ENCODE peak calls at places on chromosomes 5 and 9, in eight cellular contexts. A is IMR-90, E is fibroblast of mammary gland, T is NB4, S is cardiac muscle cell, B is heart left ventricle, O is WTC11, F is A549. N is an unnamed sample.

GRCh38 chr5:115788440-115788839 is 28.0 kb downstream of the CDO1 start:
- DNase-seq in A (no peak), E (no peak), T (no peak), S (no peak), B (no peak), O (no peak), F (no peak), N (no peak)

GRCh38 chr5:119400248-119400647 is 44.4 kb downstream of the TNFAIP8 start:
- DNase-seq in A (peak), E (no peak), T (no peak), S (no peak), B (no peak), O (no peak), F (peak), N (no peak)

GRCh38 chr9:131607591-131607990 is 62.3 kb downstream of the PRRT1B start:
- DNase-seq in A (no peak), E (no peak), T (no peak), S (no peak), B (no peak), O (no peak), F (no peak), N (no peak)

GRCh38 chr5:91266184-91266705 is 116.9 kb downstream of the ARRDC3 start:
- DNase-seq in A (peak), E (peak), T (peak), S (peak), B (no peak), O (no peak), F (peak), N (no peak)

GRCh38 chr5:179301376-179301775 is 43.9 kb downstream of the ADAMTS2 start:
- DNase-seq in A (no peak), E (no peak), T (no peak), S (no peak), B (no peak), O (no peak), F (no peak), N (no peak)

GRCh38 chr9:90054810-90055209 is 450.0 kb downstream of the GADD45G start:
- DNase-seq in A (no peak), E (no peak), T (no peak), S (no peak), B (no peak), O (no peak), F (no peak), N (no peak)

GRCh38 chr9:87714819-87715218 is 11.1 kb upstream of the CTSL start:
- DNase-seq in A (peak), E (peak), T (peak), S (peak), B (no peak), O (no peak), F (peak), N (no peak)

GRCh38 chr9:71911908-71912325 is 478 bp downstream of the C9orf85 start:
- DNase-seq in A (peak), E (peak), T (no peak), S (peak), B (no peak), O (no peak), F (no peak), N (no peak)

DNA sequence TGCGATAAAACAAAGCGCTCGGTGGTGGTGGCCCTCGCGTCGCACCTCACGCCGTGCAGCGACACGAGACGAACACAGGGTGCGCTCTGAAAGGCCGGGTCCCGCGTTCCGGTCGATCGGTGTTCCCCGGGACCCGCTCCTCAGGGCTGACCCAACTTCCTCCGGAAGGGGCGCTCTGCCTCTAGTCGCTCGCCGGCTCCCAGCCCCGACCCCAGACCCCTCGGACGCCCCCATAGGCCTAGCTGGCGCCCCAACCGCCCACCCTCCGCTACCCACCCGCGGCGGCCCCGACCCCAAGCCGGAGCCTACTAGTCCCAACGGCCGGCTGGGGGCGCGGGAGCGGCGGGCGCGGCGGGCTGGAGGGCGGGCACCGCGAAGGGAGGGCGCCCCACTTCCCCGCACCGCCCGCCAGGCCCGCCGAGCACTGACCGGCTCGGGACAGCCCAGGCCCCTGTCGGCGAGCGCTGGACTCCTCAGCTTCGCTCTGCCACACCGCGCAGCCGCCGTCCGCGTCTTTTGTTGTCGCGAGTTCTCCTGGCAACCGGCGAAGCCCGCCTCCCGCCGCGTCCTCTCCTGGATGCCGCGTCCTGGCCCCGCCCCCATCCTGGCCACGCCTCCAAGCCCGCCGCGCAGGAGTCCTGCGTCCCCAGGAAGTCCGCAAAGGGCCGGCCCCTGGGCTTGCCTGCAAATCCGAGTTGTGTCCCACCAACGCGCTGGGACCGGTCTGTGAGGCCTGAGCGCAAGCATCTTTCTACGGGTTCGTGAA is at the start of gene KIF27:
- DNase-seq in A (peak), E (peak), T (peak), S (peak), B (peak), O (peak), F (peak), N (peak)
- TF ChIP-seq CTCF in A (peak), E (no peak), T (peak), S (peak), B (peak), O (no peak), F (peak), N (peak)

DNA sequence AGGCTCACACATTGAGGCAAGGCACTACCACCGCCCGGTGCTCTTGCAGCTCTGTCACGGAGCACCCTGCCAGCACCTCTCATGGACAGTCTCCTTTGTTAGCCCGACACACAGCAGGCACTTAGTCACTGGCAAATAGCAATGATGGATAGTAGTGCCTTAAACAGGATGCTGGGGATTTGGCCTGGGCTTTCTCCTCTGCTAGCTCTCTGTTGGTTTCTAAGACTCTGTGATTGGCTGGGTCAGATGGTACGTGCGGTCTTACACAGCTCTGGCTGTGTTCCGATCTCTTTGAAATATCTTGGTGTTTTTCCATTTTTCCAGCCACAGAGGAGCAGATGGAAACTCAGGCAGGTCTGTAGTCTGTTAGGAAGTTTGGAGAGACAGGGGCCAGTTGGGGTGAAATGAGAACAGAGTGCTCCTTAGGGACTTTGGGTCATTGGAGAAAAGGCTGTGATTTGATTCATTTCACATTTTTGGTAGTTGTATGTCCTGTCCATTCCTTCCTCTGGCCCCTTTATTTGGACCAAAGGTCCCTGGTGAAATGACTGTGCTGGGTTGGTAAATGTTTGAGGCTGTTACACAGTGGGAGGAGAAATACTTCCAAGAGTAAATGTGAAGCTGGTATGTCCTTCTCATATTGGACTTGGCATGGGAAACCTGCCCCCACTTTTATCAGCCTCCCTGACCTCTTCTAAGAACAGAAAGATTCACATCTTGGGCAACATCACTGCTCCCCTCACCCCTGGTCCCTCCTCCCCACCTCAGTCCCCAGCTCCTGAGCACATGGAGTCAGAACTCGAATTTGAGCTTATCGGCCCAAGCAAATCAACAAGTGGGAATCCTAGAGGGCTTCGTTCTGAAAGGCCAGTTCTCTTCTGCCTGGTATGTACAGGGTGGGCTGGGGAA is 3.4 kb downstream of the SMIM3 start:
- DNase-seq in A (peak), E (peak), T (peak), S (peak), B (peak), O (no peak), F (no peak), N (no peak)
- TF ChIP-seq CTCF in A (no peak), E (no peak), T (no peak), S (no peak), B (no peak), O (no peak), F (no peak), N (no peak)

DNA sequence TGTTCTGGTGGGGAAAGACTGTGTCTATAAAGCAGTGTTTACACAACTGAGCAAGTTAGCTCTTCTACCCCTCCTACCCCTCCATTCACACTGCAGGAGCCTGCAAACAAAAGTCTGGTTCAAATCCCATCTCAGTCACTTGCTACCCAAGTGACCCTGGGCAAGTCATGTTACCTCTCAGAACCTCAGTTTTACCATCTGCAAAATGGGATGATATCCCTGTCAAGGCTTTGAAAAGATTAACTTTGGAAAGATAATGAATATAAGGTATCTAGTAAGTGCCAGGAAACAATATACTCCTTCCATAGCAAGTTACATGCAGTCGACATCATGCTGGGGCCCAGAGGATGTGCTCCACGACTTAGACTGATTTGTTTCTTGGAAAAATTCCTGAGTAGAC is 161.5 kb downstream of the SEC61B start:
- DNase-seq in A (no peak), E (no peak), T (no peak), S (no peak), B (no peak), O (no peak), F (no peak), N (no peak)
- TF ChIP-seq CTCF in A (no peak), E (no peak), T (no peak), S (no peak), B (no peak), O (no peak), F (no peak), N (no peak)

DNA sequence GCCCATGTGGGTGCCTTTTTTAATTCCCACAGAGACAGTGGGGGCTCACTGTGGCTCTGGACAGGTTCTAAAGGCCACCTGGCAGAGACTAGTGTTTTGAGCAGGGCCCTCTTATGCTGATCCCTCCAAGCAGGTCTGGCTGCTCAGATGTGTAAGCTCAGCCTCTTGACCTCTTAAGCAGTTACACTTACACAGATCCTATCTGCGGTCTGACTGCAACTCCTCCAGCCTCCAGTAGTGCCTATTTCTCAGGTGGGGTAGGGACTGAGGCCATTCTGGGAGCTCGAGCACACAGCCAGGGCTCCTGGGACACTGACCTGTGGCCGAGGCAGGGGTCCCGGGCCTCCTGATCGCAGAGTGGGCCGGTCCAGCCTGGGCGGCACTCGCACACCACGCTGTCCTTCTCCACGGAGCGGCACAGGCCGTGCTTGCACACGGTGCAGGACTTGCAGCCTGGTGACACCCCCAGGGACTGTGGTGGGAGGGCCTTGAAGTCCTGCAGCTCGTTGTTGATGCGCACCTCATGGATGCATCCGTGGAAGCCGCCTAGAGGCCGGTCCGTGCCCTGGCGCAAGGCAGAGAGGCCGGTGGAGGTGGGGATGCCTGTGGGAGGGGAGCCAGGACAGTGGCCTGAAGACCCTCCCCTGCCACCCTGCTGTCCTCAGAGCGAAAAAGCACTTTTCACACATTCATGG is 91.9 kb upstream of the PANK3 start:
- DNase-seq in A (no peak), E (no peak), T (no peak), S (no peak), B (no peak), O (peak), F (no peak), N (peak)
- TF ChIP-seq CTCF in A (no peak), E (no peak), T (no peak), S (no peak), B (no peak), O (no peak), F (no peak), N (peak)